ENCODE peak calls at places on chromosome 1, in six cellular contexts. One of them, this sample, is unnamed.

GRCh38 chr1:112674440-112674985 is at the start of gene MOV10:
- DNase-seq in iris pigment epithelial cell: peak
- DNase-seq in GM10248: peak
- DNase-seq in neural crest cell: peak
- DNase-seq in activated CD4-positive, CD25-positive, alpha-beta regulatory T cell: peak
- DNase-seq in HuH-7.5: peak
- DNase-seq in this sample: peak

GRCh38 chr1:246372502-246372901 is 134.6 kb downstream of the SMYD3 start:
- DNase-seq in iris pigment epithelial cell: no peak
- DNase-seq in GM10248: no peak
- DNase-seq in neural crest cell: no peak
- DNase-seq in activated CD4-positive, CD25-positive, alpha-beta regulatory T cell: no peak
- DNase-seq in HuH-7.5: no peak
- DNase-seq in this sample: no peak

GRCh38 chr1:112761714-112762480 is 46.8 kb upstream of the PPM1J start:
- DNase-seq in iris pigment epithelial cell: no peak
- DNase-seq in GM10248: no peak
- DNase-seq in neural crest cell: no peak
- DNase-seq in activated CD4-positive, CD25-positive, alpha-beta regulatory T cell: no peak
- DNase-seq in HuH-7.5: no peak
- DNase-seq in this sample: no peak

GRCh38 chr1:100353988-100354387 is 1.7 kb downstream of the CDC14A start:
- DNase-seq in iris pigment epithelial cell: no peak
- DNase-seq in GM10248: no peak
- DNase-seq in neural crest cell: no peak
- DNase-seq in activated CD4-positive, CD25-positive, alpha-beta regulatory T cell: no peak
- DNase-seq in HuH-7.5: peak
- DNase-seq in this sample: peak

GRCh38 chr1:30274176-30274936 is 449.0 kb downstream of the MATN1 start:
- DNase-seq in iris pigment epithelial cell: no peak
- DNase-seq in GM10248: no peak
- DNase-seq in neural crest cell: no peak
- DNase-seq in activated CD4-positive, CD25-positive, alpha-beta regulatory T cell: no peak
- DNase-seq in HuH-7.5: no peak
- DNase-seq in this sample: no peak

GRCh38 chr1:67651031-67651430 is 34.0 kb upstream of the GADD45A start:
- DNase-seq in iris pigment epithelial cell: no peak
- DNase-seq in GM10248: no peak
- DNase-seq in neural crest cell: no peak
- DNase-seq in activated CD4-positive, CD25-positive, alpha-beta regulatory T cell: no peak
- DNase-seq in HuH-7.5: no peak
- DNase-seq in this sample: no peak

GRCh38 chr1:75908717-75909152 is 23.5 kb downstream of the ASB17 start:
- DNase-seq in iris pigment epithelial cell: peak
- DNase-seq in GM10248: peak
- DNase-seq in neural crest cell: peak
- DNase-seq in activated CD4-positive, CD25-positive, alpha-beta regulatory T cell: no peak
- DNase-seq in HuH-7.5: peak
- DNase-seq in this sample: peak

GRCh38 chr1:112064344-112064743 is 74.9 kb upstream of the KCND3 start:
- DNase-seq in iris pigment epithelial cell: no peak
- DNase-seq in GM10248: no peak
- DNase-seq in neural crest cell: no peak
- DNase-seq in activated CD4-positive, CD25-positive, alpha-beta regulatory T cell: no peak
- DNase-seq in HuH-7.5: no peak
- DNase-seq in this sample: no peak

GRCh38 chr1:36766481-36766880 is 267.8 kb downstream of the GRIK3 start:
- DNase-seq in iris pigment epithelial cell: no peak
- DNase-seq in GM10248: no peak
- DNase-seq in neural crest cell: no peak
- DNase-seq in activated CD4-positive, CD25-positive, alpha-beta regulatory T cell: no peak
- DNase-seq in HuH-7.5: no peak
- DNase-seq in this sample: no peak

GRCh38 chr1:36309397-36309796 is 3.2 kb downstream of the SH3D21 start:
- DNase-seq in iris pigment epithelial cell: no peak
- DNase-seq in GM10248: no peak
- DNase-seq in neural crest cell: no peak
- DNase-seq in activated CD4-positive, CD25-positive, alpha-beta regulatory T cell: no peak
- DNase-seq in HuH-7.5: no peak
- DNase-seq in this sample: no peak

GRCh38 chr1:65147424-65148177 is 402 bp upstream of the AK4 start:
- DNase-seq in iris pigment epithelial cell: peak
- DNase-seq in GM10248: peak
- DNase-seq in neural crest cell: peak
- DNase-seq in activated CD4-positive, CD25-positive, alpha-beta regulatory T cell: no peak
- DNase-seq in HuH-7.5: peak
- DNase-seq in this sample: peak

GRCh38 chr1:203114202-203114601 is 13.3 kb upstream of the ADORA1 start:
- DNase-seq in iris pigment epithelial cell: no peak
- DNase-seq in GM10248: no peak
- DNase-seq in neural crest cell: no peak
- DNase-seq in activated CD4-positive, CD25-positive, alpha-beta regulatory T cell: no peak
- DNase-seq in HuH-7.5: no peak
- DNase-seq in this sample: no peak

GRCh38 chr1:58456470-58456869 is 90.1 kb downstream of the OMA1 start:
- DNase-seq in iris pigment epithelial cell: peak
- DNase-seq in GM10248: no peak
- DNase-seq in neural crest cell: no peak
- DNase-seq in activated CD4-positive, CD25-positive, alpha-beta regulatory T cell: no peak
- DNase-seq in HuH-7.5: no peak
- DNase-seq in this sample: peak

GRCh38 chr1:159054427-159054826 is 22.1 kb downstream of the AIM2 start:
- DNase-seq in iris pigment epithelial cell: peak
- DNase-seq in GM10248: no peak
- DNase-seq in neural crest cell: no peak
- DNase-seq in activated CD4-positive, CD25-positive, alpha-beta regulatory T cell: no peak
- DNase-seq in HuH-7.5: no peak
- DNase-seq in this sample: peak

GRCh38 chr1:95146637-95147036 is 29.5 kb downstream of the TLCD4 start:
- DNase-seq in iris pigment epithelial cell: no peak
- DNase-seq in GM10248: no peak
- DNase-seq in neural crest cell: no peak
- DNase-seq in activated CD4-positive, CD25-positive, alpha-beta regulatory T cell: no peak
- DNase-seq in HuH-7.5: no peak
- DNase-seq in this sample: no peak